ENCODE peak calls at places on chromosomes 5 and 9, in four cellular contexts. One of them, this sample, is unnamed.

GRCh38 chr5:56447232-56447631 is 214.1 kb upstream of the ANKRD55 start:
- DNase-seq in pancreas: no peak
- DNase-seq in cardiac fibroblast: peak
- DNase-seq in GM12878: no peak
- DNase-seq in this sample: no peak

GRCh38 chr9:75636427-75637045 is 253.9 kb upstream of the PCSK5 start:
- DNase-seq in GM12878: no peak
- DNase-seq in cardiac fibroblast: no peak
- DNase-seq in pancreas: no peak
- DNase-seq in this sample: no peak

GRCh38 chr5:168603776-168604175 is 24.6 kb upstream of the PANK3 start:
- DNase-seq in pancreas: no peak
- DNase-seq in cardiac fibroblast: peak
- DNase-seq in GM12878: no peak
- DNase-seq in this sample: no peak

GRCh38 chr9:135687216-135687615 is 12.1 kb downstream of the SOHLH1 start:
- DNase-seq in GM12878: no peak
- DNase-seq in pancreas: no peak
- DNase-seq in cardiac fibroblast: no peak
- DNase-seq in this sample: no peak

GRCh38 chr9:101387871-101388506 is 3.2 kb upstream of the BAAT start:
- DNase-seq in GM12878: no peak
- DNase-seq in cardiac fibroblast: peak
- DNase-seq in pancreas: peak
- DNase-seq in this sample: peak

GRCh38 chr5:73370620-73371583 is 77.7 kb downstream of the FOXD1 start:
- DNase-seq in pancreas: no peak
- DNase-seq in GM12878: no peak
- DNase-seq in cardiac fibroblast: peak
- DNase-seq in this sample: no peak

GRCh38 chr9:134635431-134636141 is 6.0 kb upstream of the COL5A1 start:
- DNase-seq in cardiac fibroblast: no peak
- DNase-seq in pancreas: no peak
- DNase-seq in GM12878: no peak
- DNase-seq in this sample: no peak

GRCh38 chr9:7974335-7975005 is 174.9 kb upstream of the DMAC1 start:
- DNase-seq in GM12878: peak
- DNase-seq in pancreas: no peak
- DNase-seq in cardiac fibroblast: no peak
- DNase-seq in this sample: peak

GRCh38 chr9:34570422-34571179 is 18.9 kb downstream of the CNTFR start:
- DNase-seq in GM12878: no peak
- DNase-seq in cardiac fibroblast: no peak
- DNase-seq in pancreas: no peak
- DNase-seq in this sample: no peak

DNA sequence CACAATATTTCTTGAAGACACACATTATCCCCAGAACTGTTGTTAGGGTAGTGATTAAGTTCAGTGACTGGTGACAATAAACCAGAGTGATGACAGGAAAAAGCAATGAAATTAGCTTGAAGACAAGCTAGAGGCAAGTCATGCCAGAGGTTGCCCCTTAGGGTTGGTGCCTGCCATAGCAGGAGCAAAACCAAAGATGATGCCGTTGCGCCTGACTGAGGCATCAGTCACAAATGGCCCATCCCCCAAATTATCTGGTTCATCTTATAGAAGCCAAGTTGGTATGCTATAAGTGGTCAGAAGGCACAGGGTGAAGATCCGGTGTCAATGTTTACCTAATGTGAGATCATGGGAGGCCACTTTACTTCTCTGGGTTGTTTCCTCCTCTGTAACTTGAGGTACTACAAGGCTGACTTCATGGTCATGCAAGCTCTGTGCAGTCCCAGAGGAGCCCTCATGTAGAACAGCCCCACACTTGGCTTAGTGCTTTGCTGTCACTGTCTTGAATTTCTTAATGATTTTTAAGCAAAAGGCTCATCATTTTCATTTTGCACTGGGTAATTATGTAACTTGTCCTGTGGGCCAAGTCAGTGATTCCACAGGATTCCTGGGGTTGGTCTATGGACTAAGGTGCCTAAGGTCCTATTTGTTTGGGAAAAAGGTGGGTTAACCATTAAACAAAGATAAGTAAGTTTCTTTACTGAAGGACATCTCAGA is 211.3 kb downstream of the MAN2A1 start:
- DNase-seq in cardiac fibroblast: no peak
- DNase-seq in pancreas: no peak
- DNase-seq in GM12878: no peak
- DNase-seq in this sample: no peak
- H3K4me3 ChIP-seq in cardiac fibroblast: no peak
- H3K4me3 ChIP-seq in pancreas: no peak
- H3K4me3 ChIP-seq in GM12878: no peak
- H3K4me3 ChIP-seq in this sample: no peak

GRCh38 chr5:176538505-176538806 is 1.3 kb upstream of the RNF44 start:
- DNase-seq in cardiac fibroblast: no peak
- DNase-seq in pancreas: no peak
- DNase-seq in GM12878: no peak
- DNase-seq in this sample: no peak
- H3K4me3 ChIP-seq in cardiac fibroblast: no peak
- H3K4me3 ChIP-seq in pancreas: no peak
- H3K4me3 ChIP-seq in GM12878: peak
- H3K4me3 ChIP-seq in this sample: no peak

GRCh38 chr5:43006411-43007202 is 33.5 kb downstream of the ANXA2R start:
- DNase-seq in GM12878: no peak
- DNase-seq in cardiac fibroblast: peak
- DNase-seq in pancreas: no peak
- DNase-seq in this sample: no peak
- H3K4me3 ChIP-seq in GM12878: peak
- H3K4me3 ChIP-seq in cardiac fibroblast: peak
- H3K4me3 ChIP-seq in pancreas: no peak
- H3K4me3 ChIP-seq in this sample: no peak

DNA sequence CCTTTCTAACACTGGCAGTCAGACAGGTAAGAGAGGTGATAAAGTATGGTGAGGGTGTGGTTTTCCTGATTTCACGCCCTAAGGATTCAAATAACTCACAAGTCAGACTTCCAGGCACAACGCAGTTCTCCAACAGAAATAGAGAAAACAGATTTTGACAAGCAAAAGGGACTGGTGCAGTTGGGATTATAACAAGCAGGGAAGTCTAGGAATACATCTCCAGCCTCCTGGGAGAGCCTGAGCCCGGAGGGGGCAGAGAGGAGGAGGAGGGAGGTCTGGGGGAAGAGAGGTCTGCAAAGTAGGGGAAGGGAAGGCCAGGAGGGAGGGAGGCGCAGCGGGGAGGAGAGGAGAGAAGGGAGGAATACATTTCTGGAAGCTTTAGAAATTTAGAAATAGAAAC is 1.6 kb downstream of the CMBL start:
- DNase-seq in GM12878: no peak
- DNase-seq in pancreas: no peak
- DNase-seq in cardiac fibroblast: no peak
- DNase-seq in this sample: no peak
- H3K4me3 ChIP-seq in GM12878: no peak
- H3K4me3 ChIP-seq in pancreas: no peak
- H3K4me3 ChIP-seq in cardiac fibroblast: no peak
- H3K4me3 ChIP-seq in this sample: no peak

DNA sequence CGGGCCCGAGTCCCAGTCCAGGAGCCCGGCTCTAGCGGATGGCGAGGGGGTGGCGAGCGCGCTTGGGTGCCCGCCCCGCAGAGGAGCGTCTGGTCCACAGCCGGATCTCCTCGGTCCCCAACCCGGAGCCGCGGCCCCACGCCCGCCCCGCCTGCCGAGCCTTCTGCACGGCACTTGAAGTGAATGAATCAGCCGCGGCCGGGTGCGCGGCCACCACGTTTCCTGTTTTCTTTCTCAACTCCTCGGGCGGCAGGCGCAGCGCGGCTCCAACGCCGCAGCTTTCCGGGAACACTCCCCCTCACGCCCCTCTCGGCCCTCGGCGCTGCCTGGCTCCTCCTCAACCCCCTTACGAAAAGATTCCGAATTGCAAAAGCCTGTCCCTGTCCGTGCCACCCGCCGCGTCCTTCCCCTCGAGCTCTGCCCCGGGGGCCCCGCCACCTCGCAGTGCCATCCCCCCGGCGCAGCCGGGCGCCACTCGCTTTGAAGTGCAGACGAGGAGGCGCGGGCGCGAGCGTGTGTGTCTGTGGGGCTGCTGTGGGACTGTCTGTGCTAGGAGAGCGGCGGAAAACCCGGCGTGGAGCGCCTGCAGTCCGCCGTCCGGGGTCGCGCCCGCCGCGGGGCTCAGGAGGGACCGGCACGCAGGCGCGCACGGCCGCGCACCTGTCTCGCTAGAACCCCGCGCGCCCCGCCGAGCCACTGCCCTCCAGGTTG is 456.6 kb downstream of the RAB3C start:
- DNase-seq in GM12878: no peak
- DNase-seq in pancreas: peak
- DNase-seq in cardiac fibroblast: peak
- DNase-seq in this sample: peak
- H3K4me3 ChIP-seq in GM12878: peak
- H3K4me3 ChIP-seq in pancreas: peak
- H3K4me3 ChIP-seq in cardiac fibroblast: peak
- H3K4me3 ChIP-seq in this sample: peak

GRCh38 chr5:106376522-106376921 is 1294.2 kb downstream of the EFNA5 start:
- DNase-seq in GM12878: no peak
- DNase-seq in pancreas: no peak
- DNase-seq in cardiac fibroblast: peak
- DNase-seq in this sample: no peak
- H3K4me3 ChIP-seq in GM12878: no peak
- H3K4me3 ChIP-seq in pancreas: no peak
- H3K4me3 ChIP-seq in cardiac fibroblast: no peak
- H3K4me3 ChIP-seq in this sample: no peak

GRCh38 chr5:134255418-134256150 is 29.7 kb upstream of the PPP2CA start:
- DNase-seq in pancreas: no peak
- DNase-seq in GM12878: no peak
- DNase-seq in cardiac fibroblast: peak
- DNase-seq in this sample: no peak

GRCh38 chr5:134257176-134257575 is 31.3 kb upstream of the PPP2CA start:
- DNase-seq in GM12878: no peak
- DNase-seq in pancreas: no peak
- DNase-seq in cardiac fibroblast: no peak
- DNase-seq in this sample: no peak

GRCh38 chr5:134263801-134264200 is 37.9 kb upstream of the PPP2CA start:
- DNase-seq in cardiac fibroblast: no peak
- DNase-seq in pancreas: no peak
- DNase-seq in GM12878: no peak
- DNase-seq in this sample: no peak

GRCh38 chr5:134258896-134259295 is 33.0 kb upstream of the PPP2CA start:
- DNase-seq in pancreas: no peak
- DNase-seq in cardiac fibroblast: peak
- DNase-seq in GM12878: no peak
- DNase-seq in this sample: no peak
- H3K4me3 ChIP-seq in pancreas: no peak
- H3K4me3 ChIP-seq in cardiac fibroblast: no peak
- H3K4me3 ChIP-seq in GM12878: no peak
- H3K4me3 ChIP-seq in this sample: no peak

DNA sequence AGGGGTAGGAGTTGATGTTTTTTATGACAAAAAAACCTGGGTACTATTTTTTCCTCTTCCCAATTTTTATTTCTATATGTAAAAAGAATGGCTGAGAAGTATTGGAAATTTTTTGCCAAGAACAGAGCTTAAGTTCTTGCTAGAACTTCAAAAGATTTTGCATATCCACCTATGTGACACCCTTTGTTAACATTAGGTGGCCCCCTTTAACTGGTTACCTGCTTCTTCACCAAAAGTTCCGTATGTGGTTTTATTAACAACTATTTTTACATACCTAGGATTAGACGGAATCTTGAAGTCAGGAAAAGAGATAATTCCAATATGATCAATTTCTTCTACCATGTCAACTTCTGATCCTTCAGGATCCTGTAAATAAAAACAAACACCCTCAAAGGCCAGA is 15.5 kb downstream of the C5 start:
- DNase-seq in GM12878: no peak
- DNase-seq in cardiac fibroblast: no peak
- DNase-seq in pancreas: no peak
- DNase-seq in this sample: no peak
- H3K4me3 ChIP-seq in GM12878: no peak
- H3K4me3 ChIP-seq in cardiac fibroblast: no peak
- H3K4me3 ChIP-seq in pancreas: no peak
- H3K4me3 ChIP-seq in this sample: no peak

This sample was measured in GM12865.